ENCODE peak calls at places on chromosomes 5 and 9, in ten cellular contexts. One of them, this sample, is unnamed.

GRCh38 chr5:40442346-40442745 is 237.4 kb upstream of the PTGER4 start:
- DNase-seq in foreskin fibroblast: peak
- DNase-seq in fibroblast of lung: peak
- DNase-seq in cardiac fibroblast: peak
- DNase-seq in cardiac muscle cell: no peak
- DNase-seq in kidney epithelial cell: no peak
- DNase-seq in upper lobe of left lung: no peak
- DNase-seq in WTC11: no peak
- DNase-seq in heart left ventricle: no peak
- DNase-seq in choroid plexus epithelial cell: peak
- DNase-seq in this sample: no peak

GRCh38 chr5:40549611-40550010 is 130.1 kb upstream of the PTGER4 start:
- DNase-seq in foreskin fibroblast: no peak
- DNase-seq in cardiac fibroblast: peak
- DNase-seq in WTC11: no peak
- DNase-seq in choroid plexus epithelial cell: no peak
- DNase-seq in kidney epithelial cell: no peak
- DNase-seq in heart left ventricle: no peak
- DNase-seq in upper lobe of left lung: no peak
- DNase-seq in cardiac muscle cell: no peak
- DNase-seq in fibroblast of lung: peak
- DNase-seq in this sample: no peak

GRCh38 chr9:94011134-94011533 is 56.0 kb upstream of the BARX1 start:
- DNase-seq in upper lobe of left lung: no peak
- DNase-seq in choroid plexus epithelial cell: no peak
- DNase-seq in kidney epithelial cell: no peak
- DNase-seq in WTC11: no peak
- DNase-seq in foreskin fibroblast: peak
- DNase-seq in fibroblast of lung: peak
- DNase-seq in cardiac fibroblast: no peak
- DNase-seq in heart left ventricle: no peak
- DNase-seq in cardiac muscle cell: peak
- DNase-seq in this sample: no peak

GRCh38 chr9:134429481-134429880 is 103.2 kb downstream of the RXRA start:
- DNase-seq in cardiac fibroblast: no peak
- DNase-seq in choroid plexus epithelial cell: no peak
- DNase-seq in cardiac muscle cell: no peak
- DNase-seq in foreskin fibroblast: no peak
- DNase-seq in WTC11: no peak
- DNase-seq in heart left ventricle: no peak
- DNase-seq in fibroblast of lung: no peak
- DNase-seq in upper lobe of left lung: peak
- DNase-seq in kidney epithelial cell: no peak
- DNase-seq in this sample: no peak

GRCh38 chr9:114205171-114206015 is 50.1 kb downstream of the COL27A1 start:
- DNase-seq in foreskin fibroblast: no peak
- DNase-seq in WTC11: no peak
- DNase-seq in fibroblast of lung: no peak
- DNase-seq in upper lobe of left lung: no peak
- DNase-seq in heart left ventricle: no peak
- DNase-seq in choroid plexus epithelial cell: no peak
- DNase-seq in cardiac muscle cell: no peak
- DNase-seq in kidney epithelial cell: no peak
- DNase-seq in cardiac fibroblast: no peak
- DNase-seq in this sample: no peak

GRCh38 chr9:110257097-110257955 is 1.0 kb upstream of the TXN start:
- DNase-seq in WTC11: no peak
- DNase-seq in foreskin fibroblast: peak
- DNase-seq in fibroblast of lung: no peak
- DNase-seq in cardiac muscle cell: peak
- DNase-seq in choroid plexus epithelial cell: peak
- DNase-seq in cardiac fibroblast: no peak
- DNase-seq in heart left ventricle: peak
- DNase-seq in upper lobe of left lung: no peak
- DNase-seq in kidney epithelial cell: no peak
- DNase-seq in this sample: peak

GRCh38 chr5:73550016-73550415 is 15.4 kb downstream of the ANKRA2 start:
- DNase-seq in foreskin fibroblast: no peak
- DNase-seq in cardiac muscle cell: no peak
- DNase-seq in WTC11: no peak
- DNase-seq in cardiac fibroblast: no peak
- DNase-seq in fibroblast of lung: no peak
- DNase-seq in heart left ventricle: no peak
- DNase-seq in choroid plexus epithelial cell: no peak
- DNase-seq in upper lobe of left lung: no peak
- DNase-seq in kidney epithelial cell: no peak
- DNase-seq in this sample: no peak

GRCh38 chr5:176851871-176852270 is 41.5 kb downstream of the UNC5A start:
- DNase-seq in kidney epithelial cell: no peak
- DNase-seq in foreskin fibroblast: no peak
- DNase-seq in cardiac fibroblast: no peak
- DNase-seq in WTC11: no peak
- DNase-seq in cardiac muscle cell: no peak
- DNase-seq in heart left ventricle: no peak
- DNase-seq in fibroblast of lung: no peak
- DNase-seq in upper lobe of left lung: no peak
- DNase-seq in choroid plexus epithelial cell: no peak
- DNase-seq in this sample: no peak

GRCh38 chr9:110947645-110948044 is 90.6 kb downstream of the LPAR1 start:
- DNase-seq in heart left ventricle: no peak
- DNase-seq in fibroblast of lung: no peak
- DNase-seq in WTC11: no peak
- DNase-seq in choroid plexus epithelial cell: no peak
- DNase-seq in foreskin fibroblast: no peak
- DNase-seq in cardiac fibroblast: no peak
- DNase-seq in kidney epithelial cell: no peak
- DNase-seq in cardiac muscle cell: no peak
- DNase-seq in upper lobe of left lung: no peak
- DNase-seq in this sample: no peak

GRCh38 chr5:95810305-95811125 is 12.0 kb downstream of the GLRX start:
- DNase-seq in foreskin fibroblast: no peak
- DNase-seq in heart left ventricle: no peak
- DNase-seq in fibroblast of lung: no peak
- DNase-seq in choroid plexus epithelial cell: peak
- DNase-seq in cardiac fibroblast: no peak
- DNase-seq in kidney epithelial cell: no peak
- DNase-seq in upper lobe of left lung: no peak
- DNase-seq in WTC11: no peak
- DNase-seq in cardiac muscle cell: no peak
- DNase-seq in this sample: no peak

GRCh38 chr9:125749951-125750655 is 2.9 kb downstream of the PBX3 start:
- DNase-seq in heart left ventricle: no peak
- DNase-seq in upper lobe of left lung: no peak
- DNase-seq in WTC11: no peak
- DNase-seq in cardiac muscle cell: peak
- DNase-seq in cardiac fibroblast: peak
- DNase-seq in fibroblast of lung: peak
- DNase-seq in choroid plexus epithelial cell: peak
- DNase-seq in kidney epithelial cell: no peak
- DNase-seq in foreskin fibroblast: no peak
- DNase-seq in this sample: no peak

GRCh38 chr9:14096182-14096922 is 217.6 kb downstream of the NFIB start:
- DNase-seq in foreskin fibroblast: peak
- DNase-seq in kidney epithelial cell: peak
- DNase-seq in cardiac muscle cell: peak
- DNase-seq in upper lobe of left lung: no peak
- DNase-seq in heart left ventricle: peak
- DNase-seq in fibroblast of lung: peak
- DNase-seq in WTC11: no peak
- DNase-seq in choroid plexus epithelial cell: peak
- DNase-seq in cardiac fibroblast: peak
- DNase-seq in this sample: no peak

GRCh38 chr5:18314192-18314778 is 680.0 kb downstream of the TAF11L14 start:
- DNase-seq in choroid plexus epithelial cell: peak
- DNase-seq in kidney epithelial cell: no peak
- DNase-seq in cardiac fibroblast: peak
- DNase-seq in heart left ventricle: no peak
- DNase-seq in cardiac muscle cell: peak
- DNase-seq in WTC11: no peak
- DNase-seq in foreskin fibroblast: peak
- DNase-seq in fibroblast of lung: peak
- DNase-seq in upper lobe of left lung: no peak
- DNase-seq in this sample: peak

GRCh38 chr5:116575635-116576042 is 1.0 kb upstream of the SEMA6A start:
- DNase-seq in upper lobe of left lung: peak
- DNase-seq in heart left ventricle: peak
- DNase-seq in cardiac fibroblast: no peak
- DNase-seq in WTC11: peak
- DNase-seq in choroid plexus epithelial cell: peak
- DNase-seq in foreskin fibroblast: no peak
- DNase-seq in cardiac muscle cell: no peak
- DNase-seq in fibroblast of lung: no peak
- DNase-seq in kidney epithelial cell: no peak
- DNase-seq in this sample: peak

GRCh38 chr9:69671904-69672827 is at the start of gene APBA1:
- DNase-seq in choroid plexus epithelial cell: peak
- DNase-seq in cardiac fibroblast: peak
- DNase-seq in WTC11: peak
- DNase-seq in fibroblast of lung: peak
- DNase-seq in heart left ventricle: peak
- DNase-seq in kidney epithelial cell: no peak
- DNase-seq in upper lobe of left lung: peak
- DNase-seq in foreskin fibroblast: peak
- DNase-seq in cardiac muscle cell: peak
- DNase-seq in this sample: peak

GRCh38 chr9:100445903-100446549 is 19.1 kb downstream of the MSANTD3 start:
- DNase-seq in cardiac muscle cell: no peak
- DNase-seq in cardiac fibroblast: no peak
- DNase-seq in heart left ventricle: no peak
- DNase-seq in upper lobe of left lung: no peak
- DNase-seq in kidney epithelial cell: no peak
- DNase-seq in foreskin fibroblast: no peak
- DNase-seq in WTC11: no peak
- DNase-seq in fibroblast of lung: no peak
- DNase-seq in choroid plexus epithelial cell: no peak
- DNase-seq in this sample: no peak

GRCh38 chr9:128296340-128297220 is 20.5 kb downstream of the SWI5 start:
- DNase-seq in heart left ventricle: no peak
- DNase-seq in foreskin fibroblast: no peak
- DNase-seq in fibroblast of lung: peak
- DNase-seq in cardiac fibroblast: no peak
- DNase-seq in cardiac muscle cell: peak
- DNase-seq in kidney epithelial cell: no peak
- DNase-seq in choroid plexus epithelial cell: no peak
- DNase-seq in WTC11: no peak
- DNase-seq in upper lobe of left lung: no peak
- DNase-seq in this sample: no peak

GRCh38 chr5:28896949-28897348 is 1858.6 kb upstream of the CDH9 start:
- DNase-seq in upper lobe of left lung: no peak
- DNase-seq in foreskin fibroblast: no peak
- DNase-seq in WTC11: no peak
- DNase-seq in heart left ventricle: no peak
- DNase-seq in choroid plexus epithelial cell: peak
- DNase-seq in fibroblast of lung: no peak
- DNase-seq in cardiac fibroblast: peak
- DNase-seq in kidney epithelial cell: no peak
- DNase-seq in cardiac muscle cell: peak
- DNase-seq in this sample: no peak
- TF ChIP-seq CTCF in upper lobe of left lung: no peak
- TF ChIP-seq CTCF in foreskin fibroblast: no peak
- TF ChIP-seq CTCF in WTC11: no peak
- TF ChIP-seq CTCF in heart left ventricle: no peak
- TF ChIP-seq CTCF in choroid plexus epithelial cell: peak
- TF ChIP-seq CTCF in fibroblast of lung: no peak
- TF ChIP-seq CTCF in cardiac fibroblast: no peak
- TF ChIP-seq CTCF in kidney epithelial cell: no peak
- TF ChIP-seq CTCF in cardiac muscle cell: no peak
- TF ChIP-seq CTCF in this sample: no peak

GRCh38 chr9:85172001-85172978 is 502.8 kb downstream of the NTRK2 start:
- DNase-seq in foreskin fibroblast: no peak
- DNase-seq in choroid plexus epithelial cell: no peak
- DNase-seq in kidney epithelial cell: peak
- DNase-seq in cardiac fibroblast: no peak
- DNase-seq in cardiac muscle cell: peak
- DNase-seq in WTC11: no peak
- DNase-seq in upper lobe of left lung: no peak
- DNase-seq in fibroblast of lung: no peak
- DNase-seq in heart left ventricle: no peak
- DNase-seq in this sample: no peak
- TF ChIP-seq CTCF in foreskin fibroblast: no peak
- TF ChIP-seq CTCF in choroid plexus epithelial cell: no peak
- TF ChIP-seq CTCF in kidney epithelial cell: no peak
- TF ChIP-seq CTCF in cardiac fibroblast: no peak
- TF ChIP-seq CTCF in cardiac muscle cell: no peak
- TF ChIP-seq CTCF in WTC11: no peak
- TF ChIP-seq CTCF in upper lobe of left lung: no peak
- TF ChIP-seq CTCF in fibroblast of lung: no peak
- TF ChIP-seq CTCF in heart left ventricle: no peak
- TF ChIP-seq CTCF in this sample: no peak

DNA sequence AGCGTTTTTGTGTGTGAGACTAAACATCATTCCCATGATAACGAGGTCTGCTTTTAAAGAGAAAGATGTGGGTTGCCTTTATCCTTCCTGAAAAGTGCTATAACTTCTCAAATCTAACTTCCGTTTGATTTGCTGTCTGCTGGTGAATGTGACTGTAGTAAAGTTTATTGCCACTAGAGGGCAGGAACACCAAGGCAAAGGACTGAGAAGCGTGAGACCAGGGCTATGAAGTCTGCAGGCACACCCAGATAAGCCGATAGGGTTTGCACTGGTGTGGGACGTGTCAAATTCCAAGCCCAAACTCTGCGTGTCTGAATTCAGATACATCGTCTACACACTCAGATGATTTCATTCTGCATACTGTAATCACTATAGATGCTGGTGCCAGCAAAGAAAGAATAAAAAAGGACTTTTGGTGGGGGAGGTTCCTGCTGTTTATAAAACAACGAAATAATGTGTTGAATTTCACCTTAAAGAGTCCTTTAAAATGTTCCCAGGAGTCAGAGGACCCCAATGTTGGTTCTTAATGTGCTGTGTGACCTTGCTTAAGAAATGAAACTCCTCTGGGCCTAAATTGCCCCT is 87.2 kb downstream of the PTTG1 start:
- DNase-seq in fibroblast of lung: peak
- DNase-seq in WTC11: peak
- DNase-seq in cardiac fibroblast: peak
- DNase-seq in foreskin fibroblast: peak
- DNase-seq in choroid plexus epithelial cell: peak
- DNase-seq in kidney epithelial cell: no peak
- DNase-seq in heart left ventricle: peak
- DNase-seq in cardiac muscle cell: peak
- DNase-seq in upper lobe of left lung: no peak
- DNase-seq in this sample: peak
- TF ChIP-seq CTCF in fibroblast of lung: peak
- TF ChIP-seq CTCF in WTC11: peak
- TF ChIP-seq CTCF in cardiac fibroblast: peak
- TF ChIP-seq CTCF in foreskin fibroblast: peak
- TF ChIP-seq CTCF in choroid plexus epithelial cell: peak
- TF ChIP-seq CTCF in kidney epithelial cell: peak
- TF ChIP-seq CTCF in heart left ventricle: peak
- TF ChIP-seq CTCF in cardiac muscle cell: peak
- TF ChIP-seq CTCF in upper lobe of left lung: peak
- TF ChIP-seq CTCF in this sample: peak

GRCh38 chr9:108477538-108478006 is 378.2 kb downstream of the ACTL7B start:
- DNase-seq in kidney epithelial cell: no peak
- DNase-seq in WTC11: no peak
- DNase-seq in heart left ventricle: no peak
- DNase-seq in cardiac fibroblast: peak
- DNase-seq in fibroblast of lung: peak
- DNase-seq in upper lobe of left lung: no peak
- DNase-seq in cardiac muscle cell: peak
- DNase-seq in choroid plexus epithelial cell: peak
- DNase-seq in foreskin fibroblast: peak
- DNase-seq in this sample: no peak
- TF ChIP-seq CTCF in kidney epithelial cell: no peak
- TF ChIP-seq CTCF in WTC11: no peak
- TF ChIP-seq CTCF in heart left ventricle: no peak
- TF ChIP-seq CTCF in cardiac fibroblast: no peak
- TF ChIP-seq CTCF in fibroblast of lung: no peak
- TF ChIP-seq CTCF in upper lobe of left lung: no peak
- TF ChIP-seq CTCF in cardiac muscle cell: no peak
- TF ChIP-seq CTCF in choroid plexus epithelial cell: no peak
- TF ChIP-seq CTCF in foreskin fibroblast: no peak
- TF ChIP-seq CTCF in this sample: no peak